ENCODE peak calls at places on chromosome 17, in ten cellular contexts. Y, L, R, P, X, N, W, I, A and M are unnamed samples.

GRCh38 chr17:39782980-39783379 is 45.2 kb downstream of the GRB7 start:
- DNase-seq in X (no peak), P (no peak), A (no peak), R (no peak), W (peak; percentile 20), N (no peak), I (no peak), Y (no peak), L (no peak), M (no peak)

GRCh38 chr17:28997811-28998210 is 8.0 kb downstream of the SEZ6 start:
- DNase-seq in A (no peak), W (no peak), X (no peak), N (no peak), R (no peak), I (no peak), P (no peak), L (no peak), Y (no peak), M (no peak)

GRCh38 chr17:29039764-29040598 is 3.0 kb upstream of the PIPOX start:
- DNase-seq in X (no peak), A (no peak), W (peak; percentile 72), N (no peak), P (no peak), R (no peak), Y (no peak), L (peak; percentile 5), I (no peak), M (no peak)

GRCh38 chr17:67637901-67638641 is 79.7 kb upstream of the NOL11 start:
- DNase-seq in Y (no peak), N (peak; percentile 81), W (peak; percentile 99), L (no peak), A (no peak), P (no peak), I (no peak), R (no peak), X (peak; percentile 83), M (peak; percentile 62)

GRCh38 chr17:79192503-79193500 is 118.2 kb downstream of the ENGASE start:
- DNase-seq in A (no peak), X (peak; percentile 44), Y (no peak), I (no peak), W (peak; percentile 16), R (peak; percentile 46), L (peak; percentile 12), P (no peak), N (peak; percentile 39), M (no peak)

GRCh38 chr17:78340183-78340955 is 19.5 kb downstream of the SOCS3 start:
- DNase-seq in N (no peak), A (no peak), W (peak; percentile 47), Y (no peak), I (no peak), L (no peak), X (no peak), P (peak; percentile 78), R (no peak), M (no peak)

GRCh38 chr17:65222216-65222738 is 85.1 kb downstream of the RGS9 start:
- DNase-seq in I (no peak), A (no peak), L (no peak), P (no peak), Y (no peak), N (no peak), X (no peak), R (no peak), W (peak; percentile 20), M (no peak)

GRCh38 chr17:32873114-32873513 is 3.8 kb downstream of the MYO1D start:
- DNase-seq in W (peak; percentile 46), A (no peak), I (no peak), Y (no peak), P (no peak), N (no peak), L (no peak), R (no peak), X (no peak), M (no peak)

GRCh38 chr17:59671386-59671785 is 35.8 kb downstream of the PTRH2 start:
- DNase-seq in P (no peak), L (no peak), W (no peak), N (no peak), R (no peak), X (no peak), Y (no peak), A (no peak), I (no peak), M (no peak)

GRCh38 chr17:1179635-1180433 is at the start of gene ABR:
- DNase-seq in P (peak; percentile 90), R (peak; percentile 55), X (peak; percentile 40), L (peak; percentile 32), A (no peak), N (no peak), W (peak; percentile 25), I (no peak), Y (peak; percentile 65), M (peak; percentile 83)

DNA sequence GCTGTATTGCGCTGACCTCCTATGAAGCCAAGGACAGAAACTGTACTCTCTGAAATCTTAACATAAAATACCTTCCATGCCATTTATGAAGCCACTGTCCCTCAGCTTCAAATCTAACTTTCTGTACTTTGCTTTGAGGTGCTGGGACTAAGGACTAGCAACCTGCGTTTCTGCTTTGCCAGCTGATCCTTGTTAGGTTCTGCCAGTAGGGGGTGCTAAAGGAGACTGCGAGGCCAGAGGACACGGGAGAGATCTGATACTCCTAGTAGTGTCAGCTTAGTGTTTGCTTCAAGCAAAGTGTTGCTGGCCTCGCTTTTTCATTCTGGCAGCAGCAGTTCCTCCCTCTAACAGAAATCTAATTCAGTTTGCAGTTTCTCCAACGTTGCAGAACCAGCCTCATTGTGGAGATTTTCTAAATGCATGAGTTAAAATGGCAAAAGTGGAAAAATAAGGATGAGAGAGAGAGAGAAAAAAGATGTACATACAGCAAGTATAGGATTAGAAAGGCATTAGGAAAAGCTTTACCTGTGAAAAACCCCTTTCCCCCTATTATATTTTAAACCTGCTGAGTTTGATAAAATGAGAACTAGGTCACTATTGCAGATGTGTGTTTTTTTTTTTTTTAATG is 297.5 kb downstream of the CA10 start:
- DNase-seq in P (no peak), A (no peak), Y (no peak), X (peak; percentile 49), N (peak; percentile 82), R (peak; percentile 31), I (no peak), L (no peak), W (peak; percentile 35), M (no peak)
- TF ChIP-seq CTCF in P (no peak), A (peak; percentile 51), Y (peak; percentile 63), X (peak; percentile 43), N (peak; percentile 89), R (peak; percentile 49), I (peak; percentile 8), L (no peak), W (peak; percentile 63), M (peak; percentile 45)

DNA sequence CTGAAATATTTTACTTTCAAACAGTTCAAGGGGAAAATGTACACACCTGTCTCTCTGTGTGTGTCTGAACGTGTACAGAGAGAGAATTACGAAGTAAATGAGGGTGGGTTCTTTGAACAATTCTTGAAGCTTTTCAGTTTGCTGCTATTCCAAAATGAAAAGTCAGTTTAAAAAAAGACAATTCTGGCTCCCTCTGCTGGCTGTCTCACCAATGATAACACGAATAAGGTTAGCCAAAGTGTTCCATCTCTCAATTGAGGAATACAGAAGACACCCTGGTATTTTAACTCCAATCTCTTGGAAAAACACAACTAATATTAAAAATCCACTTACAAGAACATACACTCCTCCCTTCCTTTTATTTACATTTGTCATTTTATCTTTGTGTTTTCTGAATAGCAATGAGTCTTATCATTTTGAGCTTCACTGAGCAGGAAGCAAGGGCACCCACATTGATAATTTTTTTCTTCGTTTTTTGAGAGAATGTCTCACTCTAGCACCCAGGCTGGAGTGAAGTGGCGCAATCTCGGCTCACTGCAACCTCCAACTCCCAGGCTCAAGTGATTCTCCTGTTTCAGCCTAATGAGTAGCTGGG is 20.5 kb downstream of the EFTUD2 start:
- DNase-seq in L (peak; percentile 53), I (no peak), Y (no peak), W (no peak), N (peak; percentile 52), X (peak; percentile 41), P (no peak), R (peak; percentile 48), A (no peak), M (no peak)
- TF ChIP-seq CTCF in L (peak; percentile 68), I (peak; percentile 37), Y (peak; percentile 52), W (peak; percentile 46), N (peak; percentile 82), X (peak; percentile 33), P (no peak), R (peak; percentile 49), A (peak; percentile 61), M (peak; percentile 59)

GRCh38 chr17:7258731-7259554 is 3.3 kb downstream of the CLDN7 start:
- DNase-seq in L (peak; percentile 39), I (no peak), A (no peak), N (no peak), Y (peak; percentile 88), W (peak; percentile 80), X (peak; percentile 70), P (no peak), R (peak; percentile 51), M (peak; percentile 84)
- TF ChIP-seq CTCF in L (no peak), I (no peak), A (no peak), N (no peak), Y (no peak), W (no peak), X (no peak), P (no peak), R (no peak), M (no peak)

DNA sequence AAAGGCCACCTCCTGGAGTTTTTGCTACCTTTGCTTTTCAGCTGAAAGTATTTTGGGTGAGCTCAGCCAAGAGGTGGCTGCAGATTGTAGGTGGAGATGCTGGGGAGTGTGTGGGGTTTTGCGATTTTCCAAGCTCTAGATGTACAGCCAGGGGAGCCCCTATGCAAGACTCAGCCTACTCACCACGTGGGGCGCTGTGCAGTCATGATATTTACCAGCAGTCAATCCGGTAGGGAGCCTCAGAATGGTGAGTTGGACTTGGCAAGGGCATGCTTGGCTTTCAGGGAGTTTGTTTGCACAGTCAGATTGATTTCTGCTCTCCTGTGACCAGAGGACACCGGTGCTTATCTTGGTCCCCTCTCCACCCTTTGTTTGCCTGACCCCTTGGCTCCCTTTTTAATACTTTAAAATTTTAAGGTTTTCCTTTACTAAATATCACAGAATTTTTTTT is 175.3 kb downstream of the UTP18 start:
- DNase-seq in W (no peak), X (peak; percentile 87), P (no peak), A (no peak), I (no peak), L (no peak), N (peak; percentile 87), Y (peak; percentile 91), R (peak; percentile 47), M (peak; percentile 69)
- TF ChIP-seq CTCF in W (peak; percentile 38), X (peak; percentile 47), P (no peak), A (no peak), I (no peak), L (no peak), N (peak; percentile 58), Y (peak; percentile 46), R (no peak), M (peak; percentile 37)

DNA sequence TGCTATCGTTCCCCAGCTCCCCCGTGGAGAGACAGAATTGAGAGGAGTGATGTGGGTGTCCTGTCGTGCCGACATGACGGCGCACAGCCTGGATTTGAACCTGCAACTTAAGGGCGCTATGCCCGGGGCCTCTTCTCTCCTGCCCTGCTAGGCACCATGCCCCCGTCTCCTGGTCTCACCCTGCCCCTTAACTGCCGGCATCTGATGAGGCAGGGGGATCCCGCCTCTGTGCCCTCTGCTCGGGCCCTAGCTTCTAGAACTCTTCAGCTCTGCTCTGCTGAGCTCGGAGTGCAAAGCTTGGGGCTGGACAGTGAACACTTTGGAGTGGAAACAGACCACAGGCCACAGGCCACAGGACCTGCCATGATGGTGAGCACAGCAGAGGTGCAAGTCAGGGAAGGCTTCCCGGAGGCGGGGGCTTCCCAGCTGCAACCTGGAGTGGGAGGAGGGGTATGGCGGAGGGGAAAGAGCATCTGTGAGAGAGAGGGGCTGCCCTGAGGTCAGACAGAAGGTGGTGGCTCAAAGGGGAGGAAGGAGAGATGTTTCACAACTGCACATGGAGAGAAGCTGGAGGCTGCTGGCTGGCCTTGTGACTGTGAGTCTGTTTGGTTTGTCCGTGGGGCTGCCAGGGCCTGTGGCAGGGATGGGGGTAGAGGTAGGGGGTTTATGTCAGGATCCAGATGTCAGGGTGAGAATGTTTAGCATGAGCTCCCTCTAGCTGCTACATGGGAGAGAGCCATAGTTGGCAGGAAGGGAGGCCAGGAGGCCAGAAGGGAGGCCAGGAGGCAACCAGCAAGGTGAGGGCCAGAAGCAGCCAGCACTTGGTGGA is 107.8 kb downstream of the CRLF3 start:
- DNase-seq in P (peak; percentile 65), A (peak; percentile 56), N (no peak), L (peak; percentile 46), I (no peak), R (peak; percentile 32), W (no peak), Y (peak; percentile 35), X (no peak), M (peak; percentile 60)
- TF ChIP-seq CTCF in P (no peak), A (no peak), N (peak; percentile 16), L (peak; percentile 26), I (no peak), R (no peak), W (no peak), Y (no peak), X (no peak), M (no peak)